ENCODE peak calls at places on chromosomes 4 and X, in seven cellular contexts. J is left ventricle myocardium inferior, A is A549, X is left lung, S is tibial artery, C is MM.1S, N is neural progenitor cell. K is an unnamed sample.

GRCh38 chr4:93828830-93829530 is 427 bp downstream of the ATOH1 start:
- DNase-seq in J (no peak), A (no peak), X (peak; percentile 80), S (no peak), C (peak; percentile 42), N (peak; percentile 67), K (no peak)

GRCh38 chr4:119039779-119040178 is 95.9 kb upstream of the MYOZ2 start:
- DNase-seq in J (no peak), A (no peak), X (no peak), S (no peak), C (no peak), N (peak; percentile 77), K (no peak)

GRCh38 chr4:42519803-42520417 is 122.6 kb downstream of the SHISA3 start:
- DNase-seq in J (no peak), A (peak; percentile 4), X (no peak), S (peak; percentile 30), C (peak; percentile 63), N (peak; percentile 68), K (peak; percentile 15)

GRCh38 chrX:109902665-109903064 is 100.2 kb upstream of the TMEM164 start:
- DNase-seq in J (no peak), A (peak; percentile 42), X (no peak), S (no peak), C (no peak), N (no peak), K (no peak)

GRCh38 chr4:68250151-68250930 is 4.8 kb upstream of the TMPRSS11B start:
- DNase-seq in J (no peak), A (no peak), X (no peak), S (no peak), C (no peak), N (no peak), K (no peak)

GRCh38 chrX:141879616-141880015 is 24.1 kb upstream of the MAGEC1 start:
- DNase-seq in J (no peak), A (no peak), X (no peak), S (no peak), C (no peak), N (no peak), K (no peak)

GRCh38 chr4:113758361-113758760 is 3.2 kb downstream of the CAMK2D start:
- DNase-seq in J (no peak), A (no peak), X (no peak), S (no peak), C (no peak), N (no peak), K (peak; percentile 56)

GRCh38 chr4:153140294-153140693 is 63.9 kb upstream of the TRIM2 start:
- DNase-seq in J (no peak), A (no peak), X (no peak), S (no peak), C (no peak), N (no peak), K (no peak)

GRCh38 chr4:58665649-58666048 is 1555.5 kb upstream of the IGFBP7 start:
- DNase-seq in J (no peak), A (no peak), X (no peak), S (no peak), C (no peak), N (no peak), K (peak; percentile 90)

GRCh38 chrX:129176710-129177109 is 346.6 kb downstream of the SMARCA1 start:
- DNase-seq in J (no peak), A (no peak), X (no peak), S (no peak), C (no peak), N (no peak), K (no peak)

GRCh38 chrX:82141942-82142341 is 940.0 kb downstream of the SH3BGRL start:
- DNase-seq in J (no peak), A (no peak), X (no peak), S (no peak), C (peak; percentile 72), N (no peak), K (no peak)

GRCh38 chrX:45667666-45668065 is 467.0 kb upstream of the DIPK2B start:
- DNase-seq in J (no peak), A (no peak), X (no peak), S (no peak), C (no peak), N (no peak), K (no peak)

GRCh38 chrX:17635231-17635630 is 102.1 kb upstream of the SCML1 start:
- DNase-seq in J (no peak), A (no peak), X (no peak), S (no peak), C (no peak), N (peak; percentile 92), K (no peak)

GRCh38 chrX:71095971-71096701 is 485 bp downstream of the FOXO4 start:
- DNase-seq in J (no peak), A (peak; percentile 65), X (no peak), S (no peak), C (no peak), N (peak; percentile 58), K (no peak)

GRCh38 chr4:16852644-16853043 is 45.8 kb downstream of the LDB2 start:
- DNase-seq in J (no peak), A (no peak), X (no peak), S (no peak), C (no peak), N (no peak), K (no peak)

GRCh38 chr4:183532823-183533222 is 28.0 kb downstream of the ING2 start:
- DNase-seq in J (no peak), A (no peak), X (no peak), S (no peak), C (no peak), N (no peak), K (no peak)

GRCh38 chr4:101037249-101037648 is 310.1 kb downstream of the PPP3CA start:
- DNase-seq in J (no peak), A (no peak), X (no peak), S (no peak), C (no peak), N (no peak), K (no peak)

GRCh38 chrX:120358687-120359086 is 3.2 kb upstream of the ATP1B4 start:
- DNase-seq in J (no peak), A (no peak), X (no peak), S (no peak), C (no peak), N (peak; percentile 2), K (no peak)

GRCh38 chrX:16924631-16925239 is 21.7 kb upstream of the REPS2 start:
- DNase-seq in J (no peak), A (no peak), X (no peak), S (no peak), C (no peak), N (no peak), K (no peak)

DNA sequence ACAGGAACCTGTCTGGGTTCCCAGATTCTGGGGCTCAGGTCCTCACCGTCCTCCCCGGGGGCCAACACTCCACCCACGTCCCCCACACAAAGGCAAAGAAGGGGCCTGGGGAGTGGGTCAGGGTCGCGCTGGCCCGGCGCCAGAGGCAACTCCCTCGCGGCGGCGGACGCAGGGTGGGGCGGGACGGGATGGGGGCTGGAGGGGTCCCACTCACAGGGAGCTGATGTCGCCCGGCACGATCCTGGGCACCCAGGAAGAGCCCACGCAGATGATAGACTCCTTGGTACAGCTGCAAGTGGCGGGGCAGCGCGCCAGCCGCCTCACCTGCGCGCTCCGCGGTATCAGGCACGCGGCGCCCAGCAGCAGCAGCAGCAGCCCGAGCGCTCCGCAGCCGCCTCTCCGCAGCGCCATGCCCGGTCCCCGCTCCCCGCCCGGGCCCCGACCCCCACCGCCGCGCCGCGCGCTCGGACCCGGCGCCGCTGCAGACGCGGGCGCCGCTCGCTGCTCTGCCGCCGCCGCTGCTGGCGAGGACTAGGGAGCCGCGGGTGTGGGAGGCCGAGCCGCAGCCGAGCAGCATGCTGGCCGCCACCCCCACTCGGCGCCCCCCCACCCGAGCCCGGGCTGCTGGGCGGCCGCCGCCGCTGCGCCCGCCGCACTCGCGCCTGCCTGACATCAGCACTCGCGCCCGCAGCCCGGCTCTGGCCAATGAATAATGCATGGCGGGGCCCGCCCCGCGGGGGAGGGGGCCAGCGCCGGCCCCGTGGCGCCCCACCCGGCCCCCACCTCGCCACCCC is at the start of gene LGI2:
- DNase-seq in J (peak; percentile 52), A (no peak), X (peak; percentile 80), S (peak; percentile 51), C (peak; percentile 50), N (peak; percentile 76), K (no peak)
- H3K4me3 ChIP-seq in J (peak within 1 kb of the TSS; percentile 76), A (peak within 1 kb of the TSS; percentile 61), X (peak within 1 kb of the TSS; percentile 31), S (peak within 1 kb of the TSS; percentile 61), C (peak within 1 kb of the TSS; percentile 58), N (peak within 1 kb of the TSS; percentile 64), K (peak within 1 kb of the TSS; percentile 39)

GRCh38 chrX:105700316-105700715 is 122.0 kb upstream of the NRK start:
- DNase-seq in J (no peak), A (no peak), X (no peak), S (no peak), C (no peak), N (no peak), K (no peak)

GRCh38 chrX:105703876-105704275 is 118.5 kb upstream of the NRK start:
- DNase-seq in J (no peak), A (no peak), X (no peak), S (no peak), C (no peak), N (no peak), K (no peak)

GRCh38 chrX:105698386-105698785 is 124.0 kb upstream of the NRK start:
- DNase-seq in J (no peak), A (no peak), X (no peak), S (no peak), C (no peak), N (no peak), K (no peak)

GRCh38 chrX:105706041-105706440 is 116.3 kb upstream of the NRK start:
- DNase-seq in J (no peak), A (no peak), X (no peak), S (no peak), C (no peak), N (no peak), K (no peak)

DNA sequence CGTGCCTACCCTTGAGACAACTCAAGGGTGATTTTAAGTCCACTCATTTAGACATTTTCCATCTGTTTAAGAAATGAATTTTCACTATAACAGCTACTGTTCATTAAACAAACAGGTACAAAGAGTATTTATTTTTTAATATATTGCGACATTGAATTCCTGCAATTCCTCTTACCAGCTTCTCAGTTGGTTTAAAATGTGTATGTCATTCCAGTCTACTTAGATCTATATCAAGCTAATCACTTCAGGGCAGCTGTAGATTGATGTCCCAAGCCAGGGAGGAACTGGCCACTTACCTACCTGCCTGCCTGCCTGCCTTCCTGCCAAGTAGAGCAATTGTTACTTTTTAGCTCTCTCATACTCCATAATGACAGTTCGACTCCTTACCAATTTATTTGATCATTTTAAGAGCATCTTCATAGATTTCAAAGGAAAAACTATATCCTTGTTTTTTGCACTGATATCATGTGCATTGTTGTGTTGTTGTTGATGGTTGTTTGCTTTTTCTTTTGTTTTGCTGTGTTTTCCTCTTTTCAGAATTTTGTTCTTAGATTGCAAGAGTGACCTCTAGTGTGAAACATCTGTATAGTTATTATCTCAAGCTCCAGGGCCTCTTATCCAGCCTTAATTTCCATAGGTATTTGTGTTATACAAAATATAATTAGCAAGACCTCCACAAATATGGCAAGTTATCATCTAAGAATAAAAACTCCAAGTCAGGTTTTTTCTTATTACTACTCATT is 120.9 kb upstream of the NRK start:
- DNase-seq in J (no peak), A (no peak), X (no peak), S (no peak), C (peak; percentile 12), N (no peak), K (no peak)
- TF ChIP-seq CTCF in J (peak; percentile 40), A (no peak), X (no peak), S (no peak), C (peak; percentile 31), N (peak; percentile 53), K (peak; percentile 27)

GRCh38 chr4:3388461-3389185 is 53.1 kb upstream of the HGFAC start:
- DNase-seq in J (peak; percentile 15), A (no peak), X (no peak), S (peak; percentile 56), C (no peak), N (no peak), K (no peak)
- H3K4me3 ChIP-seq in J (peak overlapping the region; percentile 57), A (no peak overlapping the region), X (peak overlapping the region; percentile 19), S (peak overlapping the region; percentile 48), C (no peak overlapping the region), N (no peak overlapping the region), K (no peak overlapping the region)

GRCh38 chrX:102867254-102867653 is 69.8 kb upstream of the RAB40AL start:
- DNase-seq in J (no peak), A (no peak), X (no peak), S (no peak), C (no peak), N (no peak), K (no peak)
- TF ChIP-seq CTCF in J (no peak), A (no peak), X (no peak), S (no peak), C (no peak), N (no peak), K (no peak)